ENCODE peak calls at places on chromosomes 3 and 15, in four cellular contexts. D is adrenal gland, Z is Calu3, L is sigmoid colon. M is an unnamed sample.

GRCh38 chr3:12224181-12225147 is 64.4 kb upstream of the PPARG start:
- DNase-seq in D (no peak), Z (peak), L (no peak), M (peak)

GRCh38 chr15:81083201-81083600 is 50.9 kb upstream of the CFAP161 start:
- DNase-seq in D (no peak), Z (no peak), L (no peak), M (no peak)

GRCh38 chr15:80404719-80405553 is 754 bp downstream of the ARNT2 start:
- DNase-seq in D (no peak), Z (peak), L (no peak), M (no peak)

GRCh38 chr3:108946292-108947290 is 7.1 kb downstream of the GUCA1C start:
- DNase-seq in D (no peak), Z (no peak), L (no peak), M (peak)

GRCh38 chr3:12180218-12180617 is 21.5 kb upstream of the TIMP4 start:
- DNase-seq in D (peak), Z (peak), L (no peak), M (peak)

GRCh38 chr3:189927975-189928895 is 192.5 kb downstream of the P3H2 start:
- DNase-seq in D (no peak), Z (no peak), L (no peak), M (peak)

GRCh38 chr15:96150277-96150676 is 180.2 kb upstream of the NR2F2 start:
- DNase-seq in D (no peak), Z (no peak), L (no peak), M (no peak)

GRCh38 chr15:71199384-71200351 is 84.4 kb downstream of the THSD4 start:
- DNase-seq in D (no peak), Z (no peak), L (no peak), M (no peak)

GRCh38 chr15:70259030-70259424 is 161.3 kb upstream of the TLE3 start:
- DNase-seq in D (peak), Z (peak), L (peak), M (peak)

GRCh38 chr3:64443553-64444331 is 218.5 kb upstream of the PRICKLE2 start:
- DNase-seq in D (no peak), Z (no peak), L (no peak), M (no peak)

GRCh38 chr3:7285502-7285901 is 424.6 kb downstream of the GRM7 start:
- DNase-seq in D (peak), Z (no peak), L (no peak), M (peak)

GRCh38 chr3:48565591-48566400 is 2.2 kb upstream of the UCN2 start:
- DNase-seq in D (peak), Z (peak), L (no peak), M (peak)

GRCh38 chr15:45550436-45550835 is 27.9 kb upstream of the SLC30A4 start:
- DNase-seq in D (no peak), Z (no peak), L (no peak), M (peak)

GRCh38 chr3:159236306-159236705 is 434.5 kb downstream of the MFSD1 start:
- DNase-seq in D (no peak), Z (no peak), L (no peak), M (peak)

GRCh38 chr3:172918165-172918564 is 167.6 kb downstream of the ECT2 start:
- DNase-seq in D (no peak), Z (peak), L (no peak), M (no peak)

GRCh38 chr15:66043264-66043663 is 174.0 kb downstream of the RAB11A start:
- DNase-seq in D (no peak), Z (no peak), L (no peak), M (no peak)

GRCh38 chr3:124229407-124229806 is 237.5 kb upstream of the ROPN1 start:
- DNase-seq in D (no peak), Z (no peak), L (no peak), M (peak)

GRCh38 chr3:197040679-197041078 is 11.1 kb upstream of the MELTF start:
- DNase-seq in D (no peak), Z (no peak), L (no peak), M (no peak)

DNA sequence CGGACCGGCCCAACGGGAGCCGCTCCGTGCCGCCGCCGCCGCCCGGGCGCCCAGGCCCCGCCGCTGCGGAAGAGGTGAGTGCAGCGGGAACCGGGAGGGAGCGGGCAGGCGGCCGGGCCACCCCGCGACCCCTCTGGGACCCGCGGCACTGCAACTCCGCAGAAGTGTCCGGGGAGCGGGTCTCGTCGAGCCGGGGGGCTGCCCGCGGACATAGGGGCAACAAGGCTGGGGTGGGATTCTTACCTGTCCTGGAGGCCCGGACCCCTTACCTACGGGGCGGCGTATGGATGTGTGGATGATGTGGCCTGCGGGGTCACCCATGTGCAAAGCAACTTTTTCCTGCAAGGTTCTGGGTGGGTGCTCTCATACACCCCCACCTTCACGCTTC is 361 bp downstream of the SEMA3F start:
- DNase-seq in D (no peak), Z (no peak), L (no peak), M (no peak)
- TF ChIP-seq CTCF in D (no peak), Z (no peak), L (no peak), M (no peak)

GRCh38 chr3:43030162-43030935 is 51.2 kb downstream of the GASK1A start:
- DNase-seq in D (no peak), Z (no peak), L (no peak), M (no peak)
- TF ChIP-seq CTCF in D (no peak), Z (no peak), L (no peak), M (no peak)

GRCh38 chr3:127551178-127551577 is 39.4 kb downstream of the TPRA1 start:
- DNase-seq in D (no peak), Z (no peak), L (no peak), M (no peak)

GRCh38 chr3:127551971-127552370 is 38.6 kb downstream of the TPRA1 start:
- DNase-seq in D (no peak), Z (no peak), L (no peak), M (no peak)

GRCh38 chr3:127550758-127551157 is 39.8 kb downstream of the TPRA1 start:
- DNase-seq in D (no peak), Z (no peak), L (no peak), M (no peak)

GRCh38 chr3:127547761-127548605 is 42.5 kb downstream of the TPRA1 start:
- DNase-seq in D (peak), Z (peak), L (peak), M (peak)

GRCh38 chr3:127549826-127550487 is 40.6 kb downstream of the TPRA1 start:
- DNase-seq in D (no peak), Z (no peak), L (no peak), M (no peak)
- TF ChIP-seq CTCF in D (no peak), Z (no peak), L (no peak), M (no peak)

DNA sequence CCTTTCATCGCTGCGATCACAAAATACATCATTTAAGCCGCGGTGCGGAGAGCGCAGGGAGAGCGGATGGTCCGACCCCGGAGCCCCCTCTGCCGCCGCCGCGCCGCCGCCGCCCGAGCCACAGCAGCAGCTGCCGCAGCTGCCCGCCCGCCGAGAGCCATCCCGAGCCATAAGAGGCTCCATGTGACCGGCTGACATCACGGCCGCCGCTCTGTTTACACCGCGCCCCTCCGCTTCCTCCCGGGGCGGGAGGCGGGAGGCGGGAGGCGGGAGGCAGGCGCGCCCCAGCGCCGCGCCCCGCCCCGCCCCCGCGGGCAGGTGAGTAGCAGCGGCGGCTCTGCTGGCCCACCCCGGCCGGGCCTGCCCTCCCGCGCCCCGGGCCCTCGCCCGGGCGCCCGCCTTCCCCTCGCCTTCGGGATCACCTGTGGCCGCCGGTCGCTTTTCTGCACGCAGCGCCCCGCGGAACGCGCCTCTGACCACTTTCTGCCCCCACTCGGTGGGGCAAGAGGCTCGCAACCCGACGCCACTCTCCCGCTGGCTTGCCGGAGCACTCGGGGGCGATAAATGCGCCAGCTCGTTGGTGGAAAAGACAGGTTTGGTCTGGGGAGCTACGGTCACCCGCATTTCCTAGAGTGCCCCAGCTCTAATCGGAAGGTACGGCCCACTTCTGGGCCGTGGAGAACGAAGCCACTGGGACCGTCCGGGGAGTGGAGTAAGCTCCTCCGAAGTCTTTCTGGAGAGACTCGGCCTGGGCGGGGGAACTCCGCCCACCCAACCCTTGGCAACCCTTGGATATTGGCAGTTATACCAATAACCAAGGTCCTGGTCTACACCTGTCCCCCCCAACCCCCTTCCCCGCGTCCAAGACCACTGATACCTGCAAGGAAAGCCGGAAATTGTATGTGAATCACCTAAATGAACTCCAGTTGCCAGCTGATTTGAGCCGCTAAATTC is 113.7 kb upstream of the ICE2 start:
- DNase-seq in D (peak), Z (peak), L (peak), M (peak)
- TF ChIP-seq CTCF in D (peak), Z (no peak), L (no peak), M (no peak)

GRCh38 chr3:14113964-14114667 is 10.6 kb downstream of the CHCHD4 start:
- DNase-seq in D (no peak), Z (peak), L (no peak), M (no peak)
- TF ChIP-seq CTCF in D (no peak), Z (peak), L (no peak), M (peak)

GRCh38 chr3:176514297-176514696 is 683.0 kb downstream of the TBL1XR1 start:
- DNase-seq in D (peak), Z (peak), L (no peak), M (peak)
- TF ChIP-seq CTCF in D (peak), Z (peak), L (peak), M (peak)